ENCODE peak calls at places on chromosome X, in eight cellular contexts. Y is mesenchymal stem cell; F is stomach; V is coronary artery; L is lower leg skin; B is naive thymus-derived CD4-positive, alpha-beta T cell; M is right lobe of liver; P is transverse colon. S is an unnamed sample.

GRCh38 chrX:20128678-20129077 is 12.0 kb upstream of the MAP7D2 start:
- DNase-seq in Y (no peak), F (no peak), V (no peak), L (no peak), B (no peak), M (no peak), P (no peak), S (no peak)

GRCh38 chrX:28850955-28851354 is 263.7 kb downstream of the IL1RAPL1 start:
- DNase-seq in Y (no peak), F (no peak), V (no peak), L (no peak), B (no peak), M (no peak), P (no peak), S (no peak)

GRCh38 chrX:8738588-8739189 is 6.8 kb upstream of the ANOS1 start:
- DNase-seq in Y (peak), F (peak), V (no peak), L (no peak), B (no peak), M (peak), P (peak), S (no peak)

GRCh38 chrX:17323397-17323796 is 51.6 kb upstream of the NHS start:
- DNase-seq in Y (no peak), F (no peak), V (no peak), L (no peak), B (no peak), M (no peak), P (no peak), S (no peak)

GRCh38 chrX:71815121-71815905 is 52.2 kb downstream of the CXorf49B start:
- DNase-seq in Y (no peak), F (no peak), V (no peak), L (peak), B (no peak), M (no peak), P (no peak), S (no peak)

GRCh38 chrX:150236304-150236703 is 126.8 kb upstream of the MAMLD1 start:
- DNase-seq in Y (no peak), F (no peak), V (peak), L (peak), B (no peak), M (no peak), P (no peak), S (peak)

GRCh38 chrX:84197550-84197949 is 9.6 kb upstream of the RPS6KA6 start:
- DNase-seq in Y (peak), F (no peak), V (no peak), L (no peak), B (no peak), M (no peak), P (no peak), S (no peak)

GRCh38 chrX:81957900-81958545 is 756.1 kb downstream of the SH3BGRL start:
- DNase-seq in Y (no peak), F (no peak), V (no peak), L (no peak), B (peak), M (no peak), P (no peak), S (no peak)

GRCh38 chrX:139647597-139647996 is 60.4 kb downstream of the MCF2 start:
- DNase-seq in Y (no peak), F (no peak), V (no peak), L (no peak), B (no peak), M (no peak), P (no peak), S (no peak)

GRCh38 chrX:143633530-143634372 is 2.1 kb downstream of the SLITRK4 start:
- DNase-seq in Y (peak), F (no peak), V (no peak), L (no peak), B (no peak), M (no peak), P (no peak), S (no peak)

GRCh38 chrX:123036401-123036800 is 147.7 kb upstream of the GRIA3 start:
- DNase-seq in Y (no peak), F (no peak), V (no peak), L (no peak), B (no peak), M (no peak), P (no peak), S (no peak)

GRCh38 chrX:137166591-137166990 is 132.8 kb upstream of the GPR101 start:
- DNase-seq in Y (no peak), F (peak), V (no peak), L (no peak), B (no peak), M (peak), P (no peak), S (no peak)

GRCh38 chrX:119004920-119005524 is 30.6 kb downstream of the LONRF3 start:
- DNase-seq in Y (peak), F (peak), V (no peak), L (no peak), B (peak), M (peak), P (peak), S (no peak)

GRCh38 chrX:17527135-17527701 is 152.2 kb downstream of the NHS start:
- DNase-seq in Y (peak), F (peak), V (no peak), L (no peak), B (no peak), M (no peak), P (no peak), S (no peak)

GRCh38 chrX:145190801-145191389 is 56.4 kb upstream of the SPANXN1 start:
- DNase-seq in Y (peak), F (no peak), V (no peak), L (no peak), B (no peak), M (no peak), P (no peak), S (no peak)

GRCh38 chrX:134886201-134886600 is 104.6 kb upstream of the SMIM10 start:
- DNase-seq in Y (peak), F (no peak), V (no peak), L (no peak), B (no peak), M (no peak), P (no peak), S (no peak)

GRCh38 chrX:140836874-140837273 is 127.3 kb downstream of the LINC00632 start:
- DNase-seq in Y (no peak), F (no peak), V (no peak), L (no peak), B (no peak), M (no peak), P (no peak), S (no peak)

GRCh38 chrX:129698150-129698549 is 40.6 kb upstream of the XPNPEP2 start:
- DNase-seq in Y (no peak), F (no peak), V (no peak), L (no peak), B (no peak), M (no peak), P (no peak), S (no peak)

GRCh38 chrX:153568612-153569011 is 30.3 kb downstream of the CCNQ start:
- DNase-seq in Y (no peak), F (no peak), V (no peak), L (no peak), B (no peak), M (no peak), P (no peak), S (no peak)

GRCh38 chrX:10854594-10854993 is 234.2 kb upstream of the MID1 start:
- DNase-seq in Y (no peak), F (no peak), V (no peak), L (no peak), B (no peak), M (no peak), P (no peak), S (no peak)

GRCh38 chrX:149152941-149153340 is 352.2 kb downstream of the IDS start:
- DNase-seq in Y (no peak), F (no peak), V (no peak), L (no peak), B (no peak), M (no peak), P (no peak), S (no peak)

GRCh38 chrX:9729161-9729885 is 36.3 kb downstream of the GPR143 start:
- DNase-seq in Y (peak), F (no peak), V (no peak), L (no peak), B (no peak), M (no peak), P (no peak), S (no peak)

GRCh38 chrX:12210921-12211320 is 72.6 kb downstream of the FRMPD4 start:
- DNase-seq in Y (peak), F (no peak), V (no peak), L (no peak), B (no peak), M (no peak), P (no peak), S (no peak)
- H3K4me3 ChIP-seq in Y (peak), F (no peak), V (no peak), L (no peak), B (no peak), M (no peak), P (no peak), S (no peak)

GRCh38 chrX:105495376-105495775 is 274.9 kb upstream of the TEX13A start:
- DNase-seq in Y (no peak), F (no peak), V (no peak), L (no peak), B (no peak), M (no peak), P (no peak), S (no peak)
- H3K4me3 ChIP-seq in Y (no peak), F (no peak), V (no peak), L (no peak), B (no peak), M (no peak), P (no peak), S (no peak)

DNA sequence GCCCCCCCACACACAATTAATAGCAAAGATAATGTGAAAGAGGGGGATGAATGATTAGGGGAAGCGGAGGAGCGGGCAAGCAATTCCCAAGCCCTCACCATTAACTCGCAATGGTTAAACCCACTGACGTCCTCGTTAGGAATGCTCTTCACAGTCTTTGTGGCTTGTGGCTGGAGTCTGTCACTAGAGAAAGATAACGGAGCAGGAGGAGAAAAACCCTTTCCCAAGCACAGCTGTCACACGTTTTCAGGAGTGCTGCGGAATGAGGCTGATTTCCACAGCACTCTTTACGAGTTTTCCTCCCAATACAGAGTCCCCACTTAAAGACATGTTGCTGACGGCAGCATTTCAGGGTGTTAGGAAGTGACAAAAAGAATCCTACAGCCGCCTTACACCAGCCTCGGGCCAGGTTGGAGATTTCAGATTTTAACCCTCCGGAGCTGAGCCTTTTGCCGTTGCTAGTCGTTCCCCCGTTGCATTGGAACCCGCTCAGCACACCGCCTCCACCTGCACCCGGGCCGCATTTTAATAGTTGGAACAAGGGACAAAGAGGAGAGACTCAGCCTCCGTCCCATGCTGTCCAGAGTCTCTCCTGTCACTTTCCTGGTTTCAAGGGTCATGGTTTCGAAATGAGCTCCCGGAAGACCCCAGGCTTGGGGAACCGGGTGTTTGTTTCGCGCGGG is 92.2 kb downstream of the GEMIN8 start:
- DNase-seq in Y (peak), F (no peak), V (no peak), L (no peak), B (no peak), M (no peak), P (no peak), S (no peak)
- H3K4me3 ChIP-seq in Y (peak), F (peak), V (peak), L (peak), B (no peak), M (peak), P (peak), S (peak)

DNA sequence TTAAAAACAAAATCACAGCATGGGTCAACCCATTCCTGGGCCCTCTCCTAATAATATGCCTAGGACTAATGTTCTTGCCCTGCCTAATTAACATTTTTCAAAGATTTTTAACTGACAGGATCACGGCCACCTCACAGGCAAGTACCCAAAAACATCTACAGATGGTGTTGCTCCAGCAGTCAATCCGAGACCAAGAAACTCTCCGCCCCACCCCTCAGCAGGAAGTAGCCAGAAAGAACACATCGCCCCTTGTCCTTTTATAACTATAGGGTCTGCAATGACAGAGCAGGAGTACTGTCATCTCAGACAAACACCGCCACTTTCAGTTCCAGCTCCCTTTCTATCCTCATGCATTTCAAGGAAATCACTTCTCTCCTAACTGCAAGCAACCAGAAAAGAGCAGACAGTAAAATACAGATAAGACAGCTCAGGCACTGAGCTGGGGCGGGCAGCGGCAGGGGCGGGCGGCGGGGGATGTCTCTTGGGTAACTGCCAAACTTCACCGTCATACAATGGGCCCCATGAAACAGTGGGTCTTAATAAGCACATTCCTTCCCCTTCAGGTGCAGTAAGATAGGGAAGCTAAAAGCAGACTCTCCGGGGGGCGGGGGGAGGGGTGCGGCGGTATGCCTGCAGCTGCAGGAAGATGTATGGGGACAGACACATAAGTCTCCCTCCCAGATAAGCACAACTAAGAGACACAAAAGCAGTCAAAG is 67.4 kb downstream of the ZNF182 start:
- DNase-seq in Y (no peak), F (no peak), V (no peak), L (no peak), B (peak), M (no peak), P (no peak), S (no peak)
- H3K4me3 ChIP-seq in Y (no peak), F (peak), V (peak), L (no peak), B (no peak), M (no peak), P (no peak), S (no peak)